ENCODE peak calls at places on chromosomes 7 and 10, in nine cellular contexts. L, H, G, E, J, O, Z, R and C are unnamed samples. For H3K4me1, the result is how much of the 10 kb centered on the place peaks cover.

GRCh38 chr10:79148452-79149344 is 79.9 kb downstream of the ZMIZ1 start:
- DNase-seq in L (peak), H (no peak), G (peak), E (peak), J (no peak), O (peak), Z (peak), R (no peak), C (peak)

GRCh38 chr10:11035318-11035920 is 17.7 kb downstream of the CELF2 start:
- DNase-seq in L (no peak), H (no peak), G (peak), E (no peak), J (no peak), O (no peak), Z (no peak), R (peak), C (no peak)

GRCh38 chr10:42981358-42982236 is 95.3 kb upstream of the RET start:
- DNase-seq in L (peak), H (no peak), G (no peak), E (no peak), J (no peak), O (peak), Z (peak), R (no peak), C (no peak)

GRCh38 chr10:117126034-117126433 is 12.0 kb downstream of the VAX1 start:
- DNase-seq in L (no peak), H (no peak), G (no peak), E (no peak), J (no peak), O (no peak), Z (no peak), R (no peak), C (no peak)

GRCh38 chr10:121734517-121735137 is 136.4 kb upstream of the FGFR2 start:
- DNase-seq in L (no peak), H (no peak), G (peak), E (no peak), J (peak), O (no peak), Z (no peak), R (peak), C (no peak)

GRCh38 chr10:57468886-57469432 is 798.7 kb downstream of the IPMK start:
- DNase-seq in L (no peak), H (no peak), G (no peak), E (no peak), J (no peak), O (no peak), Z (no peak), R (no peak), C (no peak)

GRCh38 chr7:155558351-155558750 is 12.0 kb upstream of the CNPY1 start:
- DNase-seq in L (no peak), H (no peak), G (no peak), E (no peak), J (no peak), O (no peak), Z (no peak), R (no peak), C (no peak)

GRCh38 chr7:92246363-92247101 is 758 bp downstream of the ANKIB1 start:
- DNase-seq in L (peak), H (peak), G (peak), E (peak), J (no peak), O (peak), Z (peak), R (peak), C (peak)

GRCh38 chr7:112452102-112452888 is 2.0 kb downstream of the IFRD1 start:
- DNase-seq in L (peak), H (no peak), G (peak), E (peak), J (no peak), O (peak), Z (peak), R (peak), C (peak)

GRCh38 chr10:50210876-50211275 is 40.4 kb downstream of the ASAH2 start:
- DNase-seq in L (no peak), H (no peak), G (no peak), E (no peak), J (no peak), O (no peak), Z (no peak), R (no peak), C (no peak)

GRCh38 chr10:5550621-5551530 is 26.1 kb downstream of the CALML3 start:
- DNase-seq in L (no peak), H (no peak), G (peak), E (no peak), J (no peak), O (no peak), Z (peak), R (peak), C (no peak)

GRCh38 chr7:73537051-73537450 is 15.0 kb upstream of the BAZ1B start:
- DNase-seq in L (no peak), H (no peak), G (no peak), E (no peak), J (no peak), O (no peak), Z (peak), R (no peak), C (no peak)

GRCh38 chr7:93926800-93927199 is 5.3 kb downstream of the GNG11 start:
- DNase-seq in L (no peak), H (no peak), G (no peak), E (no peak), J (no peak), O (no peak), Z (no peak), R (no peak), C (peak)

GRCh38 chr10:6036861-6037321 is 25.3 kb downstream of the IL2RA start:
- DNase-seq in L (no peak), H (peak), G (no peak), E (no peak), J (no peak), O (no peak), Z (no peak), R (no peak), C (no peak)

GRCh38 chr7:26083113-26083512 is 68.9 kb upstream of the NFE2L3 start:
- DNase-seq in L (no peak), H (no peak), G (no peak), E (no peak), J (no peak), O (no peak), Z (no peak), R (peak), C (no peak)

GRCh38 chr7:137687556-137688280 is 159.1 kb downstream of the DGKI start:
- DNase-seq in L (no peak), H (no peak), G (peak), E (no peak), J (no peak), O (no peak), Z (no peak), R (peak), C (no peak)

GRCh38 chr7:41574377-41574776 is 128.5 kb downstream of the INHBA start:
- DNase-seq in L (no peak), H (no peak), G (no peak), E (no peak), J (no peak), O (no peak), Z (no peak), R (peak), C (no peak)

GRCh38 chr7:111744501-111745155 is 182.3 kb upstream of the IMMP2L start:
- DNase-seq in L (no peak), H (no peak), G (peak), E (no peak), J (no peak), O (no peak), Z (no peak), R (peak), C (no peak)

GRCh38 chr10:26840938-26841732 is 19.6 kb downstream of the ABI1 start:
- DNase-seq in L (no peak), H (no peak), G (no peak), E (no peak), J (no peak), O (no peak), Z (no peak), R (peak), C (no peak)

GRCh38 chr10:3487228-3487627 is 297.8 kb downstream of the KLF6 start:
- DNase-seq in L (no peak), H (no peak), G (no peak), E (no peak), J (no peak), O (no peak), Z (no peak), R (no peak), C (no peak)

GRCh38 chr10:79066460-79067240 is 2.1 kb upstream of the ZMIZ1 start:
- DNase-seq in L (no peak), H (no peak), G (peak), E (no peak), J (no peak), O (no peak), Z (peak), R (peak), C (no peak)

GRCh38 chr7:2224934-2225333 is 7.8 kb downstream of the MAD1L1 start:
- DNase-seq in L (no peak), H (no peak), G (no peak), E (no peak), J (no peak), O (no peak), Z (peak), R (no peak), C (no peak)

GRCh38 chr7:111729483-111729882 is 167.2 kb upstream of the IMMP2L start:
- DNase-seq in L (no peak), H (no peak), G (no peak), E (no peak), J (no peak), O (no peak), Z (no peak), R (no peak), C (no peak)

GRCh38 chr7:142412551-142413193 is 154.8 kb upstream of the PRSS58 start:
- DNase-seq in L (no peak), H (peak), G (peak), E (no peak), J (peak), O (no peak), Z (no peak), R (peak), C (no peak)

DNA sequence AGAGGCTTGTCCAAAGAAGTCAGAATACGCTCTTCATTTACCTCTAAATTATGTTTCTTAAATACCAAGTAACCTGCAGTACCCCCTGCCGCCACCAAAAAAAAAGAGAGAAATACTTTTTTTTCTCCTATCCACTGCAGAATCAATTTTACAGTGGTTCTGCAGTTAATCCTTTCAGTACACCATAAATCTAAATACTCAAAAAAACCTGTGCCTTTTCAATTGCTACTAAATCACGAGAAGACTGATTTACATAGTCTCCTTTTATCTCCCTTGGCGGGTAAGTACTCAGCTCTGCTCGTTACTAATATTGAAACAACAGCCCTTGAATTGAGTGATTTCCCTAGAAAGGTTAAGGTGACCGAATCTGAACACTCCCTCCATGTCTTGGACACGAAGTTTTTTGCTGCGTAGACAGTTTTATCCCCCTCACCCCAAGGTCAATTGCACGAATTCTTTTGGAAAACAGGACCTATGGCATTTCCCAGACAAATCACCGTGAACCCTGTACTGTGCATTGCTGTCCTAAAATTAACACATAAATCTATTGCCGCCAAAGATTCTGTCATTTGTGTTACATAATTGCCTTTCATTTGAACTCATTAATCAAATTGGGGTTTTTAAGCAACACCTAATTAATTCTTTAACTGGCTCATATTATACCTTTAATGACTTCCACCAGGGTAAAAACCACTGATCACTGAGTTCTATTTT is 517 bp upstream of the VIM start:
- DNase-seq in L (no peak), H (peak), G (peak), E (no peak), J (no peak), O (no peak), Z (no peak), R (no peak), C (no peak)
- H3K4me3 ChIP-seq in L (no peak), H (peak), G (peak), E (peak), J (peak), O (peak), Z (peak), R (peak), C (peak)

GRCh38 chr7:139854803-139855497 is 25.9 kb downstream of the TBXAS1 start:
- DNase-seq in L (no peak), H (no peak), G (no peak), E (no peak), J (no peak), O (no peak), Z (no peak), R (no peak), C (no peak)
- H3K4me1 ChIP-seq in L (under half), H (under half), G (under half), E (under half), J (under half), O (under half), Z (under half), R (under half), C (under half)

GRCh38 chr10:77629775-77630565 is 7.6 kb downstream of the KCNMA1 start:
- DNase-seq in L (no peak), H (no peak), G (peak), E (no peak), J (no peak), O (no peak), Z (no peak), R (peak), C (no peak)
- H3K4me3 ChIP-seq in L (no peak), H (no peak), G (no peak), E (no peak), J (no peak), O (no peak), Z (no peak), R (no peak), C (no peak)

DNA sequence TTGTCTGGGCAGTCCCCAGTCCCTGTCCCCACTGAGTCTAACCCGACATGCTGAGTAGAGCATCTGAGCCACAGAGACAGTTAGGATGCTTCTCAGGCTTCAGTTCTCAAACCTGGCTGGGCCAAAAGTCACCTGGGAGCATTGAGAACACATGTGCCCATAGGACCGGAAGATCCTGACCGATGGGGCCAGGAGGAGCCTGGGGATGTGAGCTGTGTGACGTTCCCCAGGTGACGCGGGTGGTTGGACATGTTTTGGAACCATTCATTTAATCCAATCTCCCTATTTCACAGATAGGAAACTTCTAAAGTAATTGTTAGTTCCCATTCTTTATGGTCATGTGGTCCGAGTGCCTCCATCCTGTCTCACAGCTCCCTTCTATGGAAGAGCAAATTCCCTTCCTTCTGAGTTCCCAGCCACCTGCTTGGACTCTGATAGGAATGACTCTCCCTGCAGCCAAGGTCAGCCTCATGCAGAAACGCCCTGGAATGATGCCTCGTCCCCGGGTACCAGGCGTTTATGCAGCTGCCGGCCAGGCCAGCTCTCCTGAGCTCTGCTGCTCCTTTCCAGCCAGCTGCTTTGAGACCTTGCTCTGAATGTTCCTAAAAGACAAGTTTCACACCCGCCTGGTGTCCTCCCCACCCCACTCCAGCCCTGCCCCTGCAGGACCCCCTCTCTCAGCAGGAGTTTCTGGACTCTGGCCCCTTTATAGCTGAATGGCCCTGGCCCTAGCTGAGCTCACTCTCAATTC is 166.5 kb upstream of the RHEB start:
- DNase-seq in L (peak), H (no peak), G (no peak), E (no peak), J (no peak), O (no peak), Z (no peak), R (no peak), C (peak)
- H3K4me1 ChIP-seq in L (under half), H (under half), G (under half), E (under half), J (under half), O (under half), Z (under half), R (under half), C (under half)

GRCh38 chr10:102673235-102673634 is 29.0 kb downstream of the TRIM8 start:
- DNase-seq in L (no peak), H (no peak), G (no peak), E (no peak), J (no peak), O (no peak), Z (no peak), R (no peak), C (peak)

GRCh38 chr10:102675151-102675886 is 31.0 kb downstream of the TRIM8 start:
- DNase-seq in L (no peak), H (no peak), G (no peak), E (no peak), J (no peak), O (no peak), Z (no peak), R (no peak), C (peak)

GRCh38 chr10:102673961-102674511 is 29.8 kb downstream of the TRIM8 start:
- DNase-seq in L (peak), H (peak), G (peak), E (no peak), J (no peak), O (peak), Z (peak), R (peak), C (peak)

GRCh38 chr10:102675887-102676616 is 31.8 kb downstream of the TRIM8 start:
- DNase-seq in L (peak), H (no peak), G (peak), E (no peak), J (no peak), O (peak), Z (no peak), R (peak), C (no peak)

DNA sequence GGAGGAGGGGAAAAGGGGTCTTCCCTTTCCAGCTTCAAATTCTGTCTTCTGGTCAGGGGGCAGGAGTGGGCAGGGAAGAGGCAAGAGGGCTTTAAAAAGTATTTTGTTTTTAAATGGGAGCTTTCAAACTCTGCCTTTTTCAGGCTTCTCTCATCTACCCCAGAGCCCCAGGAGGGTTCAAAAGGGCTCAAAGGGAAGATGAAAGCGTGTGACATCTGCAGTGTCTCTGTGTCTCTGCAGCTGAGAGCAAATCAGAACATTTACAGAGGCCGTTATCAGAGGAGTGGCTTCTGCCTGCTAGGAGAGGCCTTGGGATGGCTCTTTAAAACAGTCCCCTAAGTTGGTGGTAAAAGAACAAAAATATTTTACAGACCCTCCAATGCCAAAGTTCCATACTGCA is 30.3 kb downstream of the TRIM8 start:
- DNase-seq in L (no peak), H (no peak), G (no peak), E (no peak), J (no peak), O (no peak), Z (no peak), R (no peak), C (no peak)
- H3K4me3 ChIP-seq in L (no peak), H (peak), G (peak), E (no peak), J (no peak), O (no peak), Z (peak), R (no peak), C (peak)

DNA sequence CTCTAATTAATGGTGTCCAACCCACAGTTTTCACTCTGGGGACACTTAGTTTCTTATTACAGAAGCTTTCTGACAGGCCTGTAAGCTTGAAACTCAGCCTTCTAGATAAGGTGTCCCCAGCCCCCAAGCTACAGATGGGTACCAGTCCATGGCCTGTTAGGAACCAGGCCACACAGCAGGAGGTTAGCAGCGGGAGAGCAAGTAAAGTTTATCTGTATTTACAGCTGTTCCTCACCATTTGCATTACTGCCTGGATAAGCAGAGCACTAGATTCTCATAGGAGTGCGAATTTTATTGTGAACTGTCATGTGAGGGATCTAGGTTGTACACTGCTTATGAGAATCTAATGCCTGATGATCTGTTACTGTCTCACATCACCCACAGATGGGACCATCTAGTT is 93.7 kb downstream of the TMEM26 start:
- DNase-seq in L (no peak), H (no peak), G (no peak), E (no peak), J (no peak), O (no peak), Z (no peak), R (no peak), C (no peak)
- H3K4me1 ChIP-seq in L (under half), H (under half), G (under half), E (under half), J (under half), O (under half), Z (under half), R (under half), C (under half)

GRCh38 chr7:54879776-54880175 is 120.8 kb upstream of the SEC61G start:
- DNase-seq in L (no peak), H (no peak), G (no peak), E (no peak), J (no peak), O (no peak), Z (no peak), R (no peak), C (no peak)
- H3K4me3 ChIP-seq in L (no peak), H (no peak), G (no peak), E (no peak), J (no peak), O (no peak), Z (no peak), R (no peak), C (no peak)

GRCh38 chr10:102118867-102119266 is 1.3 kb downstream of the LDB1 start:
- DNase-seq in L (peak), H (no peak), G (no peak), E (peak), J (no peak), O (peak), Z (peak), R (peak), C (peak)
- H3K4me1 ChIP-seq in L (under half), H (half or more), G (under half), E (under half), J (half or more), O (under half), Z (half or more), R (under half), C (under half)

GRCh38 chr7:13036256-13036765 is 348.9 kb downstream of the ARL4A start:
- DNase-seq in L (no peak), H (no peak), G (peak), E (no peak), J (no peak), O (no peak), Z (no peak), R (no peak), C (no peak)
- H3K4me3 ChIP-seq in L (no peak), H (no peak), G (no peak), E (no peak), J (no peak), O (no peak), Z (no peak), R (no peak), C (no peak)